ENCODE peak calls at places on chromosomes 4 and X, in seven cellular contexts. T, Q, I, N, Y, O and V are unnamed samples.

GRCh38 chr4:172648471-172648870 is 520.1 kb upstream of the GALNT7 start:
- DNase-seq in O (no peak), Q (no peak), Y (no peak), I (no peak), T (no peak), N (peak), V (no peak)

GRCh38 chr4:38311495-38311894 is 351.3 kb downstream of the PTTG2 start:
- DNase-seq in Y (no peak), O (no peak), Q (no peak), N (peak), T (no peak), I (no peak), V (no peak)

GRCh38 chr4:104969394-104970066 is 177.1 kb upstream of the TET2 start:
- DNase-seq in T (no peak), O (no peak), N (no peak), Q (no peak), I (no peak), Y (no peak), V (no peak)

GRCh38 chr4:146945556-146946374 is at the start of gene TTC29:
- DNase-seq in Y (peak), Q (peak), O (peak), I (peak), N (peak), T (peak), V (peak)

GRCh38 chr4:156746111-156746510 is 225.5 kb downstream of the PDGFC start:
- DNase-seq in T (no peak), O (no peak), Y (no peak), I (no peak), N (no peak), Q (no peak), V (no peak)

GRCh38 chr4:75189976-75190375 is 257.1 kb downstream of the PARM1 start:
- DNase-seq in Q (no peak), O (no peak), T (no peak), I (no peak), Y (no peak), N (no peak), V (no peak)

GRCh38 chrX:150690126-150690525 is 3.1 kb upstream of the MTMR1 start:
- DNase-seq in Y (peak), I (no peak), T (peak), O (no peak), N (peak), Q (no peak), V (no peak)

GRCh38 chr4:24547979-24548378 is 36.4 kb downstream of the DHX15 start:
- DNase-seq in N (peak), I (no peak), T (no peak), O (no peak), Q (no peak), Y (no peak), V (no peak)

GRCh38 chr4:74536557-74536956 is 91.6 kb downstream of the AREG start:
- DNase-seq in I (no peak), N (peak), T (peak), Y (no peak), Q (no peak), O (no peak), V (no peak)

GRCh38 chr4:112144546-112145325 is 518 bp upstream of the FAM241A start:
- DNase-seq in Q (no peak), O (no peak), Y (peak), N (no peak), I (no peak), T (no peak), V (no peak)

GRCh38 chrX:5632061-5632614 is 596.5 kb downstream of the NLGN4X start:
- DNase-seq in I (no peak), Q (no peak), N (no peak), Y (no peak), T (no peak), O (no peak), V (no peak)

GRCh38 chrX:133970021-133970550 is 15.3 kb downstream of the GPC3 start:
- DNase-seq in Q (no peak), N (no peak), I (no peak), T (no peak), Y (no peak), O (no peak), V (no peak)

GRCh38 chr4:2662598-2662997 is 93.5 kb downstream of the TNIP2 start:
- DNase-seq in T (peak), Q (no peak), N (peak), Y (no peak), I (no peak), O (no peak), V (no peak)

GRCh38 chrX:57951666-57952319 is 41.5 kb upstream of the ZXDA start:
- DNase-seq in T (no peak), Y (no peak), O (no peak), Q (no peak), N (no peak), I (no peak), V (no peak)

GRCh38 chr4:27178066-27178465 is 317.4 kb downstream of the STIM2 start:
- DNase-seq in Q (no peak), N (no peak), T (no peak), I (no peak), O (no peak), Y (no peak), V (no peak)

GRCh38 chrX:71222929-71223328 is at the start of gene GJB1:
- DNase-seq in T (no peak), N (no peak), Q (no peak), O (peak), I (no peak), Y (no peak), V (peak)

GRCh38 chr4:186953601-186954260 is 230.1 kb upstream of the FAT1 start:
- DNase-seq in N (no peak), O (no peak), Y (no peak), Q (no peak), T (no peak), I (no peak), V (no peak)

GRCh38 chrX:134025986-134026731 is 40.8 kb upstream of the GPC3 start:
- DNase-seq in Q (no peak), N (no peak), I (no peak), T (no peak), O (no peak), Y (no peak), V (no peak)

GRCh38 chr4:4506961-4507360 is 34.9 kb downstream of the STX18 start:
- DNase-seq in Y (no peak), N (no peak), O (no peak), T (peak), I (no peak), Q (no peak), V (no peak)

GRCh38 chrX:53445977-53446376 is 11.8 kb upstream of the HSD17B10 start:
- DNase-seq in O (peak), T (peak), Q (peak), I (peak), N (peak), Y (no peak), V (peak)

GRCh38 chr4:22573198-22573597 is 57.3 kb upstream of the ADGRA3 start:
- DNase-seq in Y (no peak), Q (peak), N (peak), I (no peak), T (peak), O (peak), V (peak)

GRCh38 chr4:69490271-69490670 is 5.4 kb downstream of the UGT2B4 start:
- DNase-seq in Q (no peak), N (no peak), T (no peak), O (no peak), Y (no peak), I (no peak), V (no peak)

GRCh38 chr4:184392321-184392720 is 82.0 kb downstream of the IRF2 start:
- DNase-seq in Y (no peak), N (no peak), O (no peak), I (no peak), Q (no peak), T (no peak), V (no peak)

GRCh38 chr4:985123-985830 is 1.6 kb upstream of the IDUA start:
- DNase-seq in O (no peak), Y (no peak), I (no peak), N (peak), T (peak), Q (peak), V (peak)

GRCh38 chr4:56657128-56657527 is 24.0 kb downstream of the HOPX start:
- DNase-seq in N (no peak), O (no peak), Y (no peak), Q (no peak), I (no peak), T (no peak), V (no peak)

GRCh38 chr4:152462715-152463114 is 73.2 kb downstream of the FBXW7 start:
- DNase-seq in I (no peak), N (peak), Q (no peak), Y (no peak), T (peak), O (no peak), V (no peak)

GRCh38 chr4:16199132-16199531 is 27.1 kb downstream of the TAPT1 start:
- DNase-seq in I (no peak), T (peak), Q (no peak), Y (no peak), N (peak), O (no peak), V (no peak)

GRCh38 chrX:144916785-144917184 is 330.5 kb upstream of the SPANXN1 start:
- DNase-seq in T (no peak), Y (no peak), I (no peak), N (no peak), O (no peak), Q (no peak), V (no peak)

GRCh38 chr4:82753238-82753637 is 45.4 kb downstream of the SCD5 start:
- DNase-seq in Y (no peak), I (no peak), N (peak), Q (no peak), T (no peak), O (no peak), V (peak)

GRCh38 chr4:168522829-168523228 is 26.0 kb downstream of the PALLD start:
- DNase-seq in N (no peak), I (no peak), Y (no peak), Q (no peak), O (no peak), T (no peak), V (no peak)

GRCh38 chr4:187090401-187090800 is 366.7 kb upstream of the FAT1 start:
- DNase-seq in I (no peak), O (no peak), T (no peak), Q (no peak), N (no peak), Y (no peak), V (no peak)

GRCh38 chrX:129433461-129433860 is 89.8 kb downstream of the SMARCA1 start:
- DNase-seq in Y (no peak), I (no peak), T (no peak), N (no peak), Q (no peak), O (no peak), V (no peak)

GRCh38 chr4:156547439-156547838 is 424.2 kb downstream of the PDGFC start:
- DNase-seq in Q (no peak), N (peak), Y (peak), I (no peak), O (no peak), T (peak), V (no peak)

GRCh38 chrX:39418936-39419659 is 617.8 kb downstream of the MID1IP1 start:
- DNase-seq in Y (no peak), Q (peak), T (no peak), O (no peak), N (no peak), I (no peak), V (no peak)

GRCh38 chr4:25081866-25082471 is 51.2 kb upstream of the LGI2 start:
- DNase-seq in T (no peak), Q (no peak), I (no peak), O (no peak), Y (no peak), N (no peak), V (no peak)

GRCh38 chrX:112094729-112095128 is 12.2 kb upstream of the TRPC5 start:
- DNase-seq in O (no peak), I (no peak), Y (no peak), T (no peak), N (no peak), Q (no peak), V (no peak)

GRCh38 chr4:7816771-7817170 is 122.9 kb downstream of the AFAP1 start:
- DNase-seq in T (no peak), Y (no peak), I (no peak), O (no peak), N (no peak), Q (no peak), V (no peak)

GRCh38 chr4:8182858-8183725 is 16.0 kb upstream of the SH3TC1 start:
- DNase-seq in T (peak), Y (no peak), Q (no peak), N (peak), O (no peak), I (no peak), V (no peak)